ENCODE peak calls at places on chromosomes 3 and 15, in five cellular contexts. A, K, H, D and Q are unnamed samples. For H3K4me1, the result is how much of the 10 kb centered on the place peaks cover.

GRCh38 chr3:192445768-192446644 is 281.3 kb downstream of the FGF12 start:
- DNase-seq in D (no peak), A (no peak), K (no peak), H (peak), Q (no peak)

GRCh38 chr3:9692416-9692815 is 11.2 kb upstream of the CPNE9 start:
- DNase-seq in A (no peak), D (no peak), H (no peak), K (no peak), Q (no peak)

GRCh38 chr3:129440648-129441190 is 695 bp downstream of the IFT122 start:
- DNase-seq in H (no peak), K (no peak), D (no peak), A (no peak), Q (no peak)

GRCh38 chr3:107988464-107989156 is 102.2 kb downstream of the CD47 start:
- DNase-seq in H (peak), D (peak), A (peak), K (peak), Q (peak)

GRCh38 chr3:27910456-27910855 is 188.3 kb upstream of the EOMES start:
- DNase-seq in K (no peak), D (no peak), A (no peak), H (peak), Q (no peak)

GRCh38 chr3:146682176-146682575 is 77.0 kb upstream of the PLSCR5 start:
- DNase-seq in H (no peak), K (no peak), D (no peak), A (no peak), Q (no peak)

GRCh38 chr3:166060789-166061479 is 223.7 kb upstream of the BCHE start:
- DNase-seq in D (no peak), H (no peak), K (no peak), A (no peak), Q (no peak)

GRCh38 chr15:58738051-58738707 is 11.3 kb downstream of the ADAM10 start:
- DNase-seq in A (no peak), D (no peak), H (peak), K (no peak), Q (no peak)

GRCh38 chr3:87958289-87958688 is 100.5 kb downstream of the CGGBP1 start:
- DNase-seq in D (no peak), K (no peak), A (no peak), H (no peak), Q (no peak)

GRCh38 chr3:10312391-10312790 is 8.5 kb downstream of the SEC13 start:
- DNase-seq in D (no peak), A (no peak), K (no peak), H (no peak), Q (no peak)

GRCh38 chr3:49351521-49352011 is 6.6 kb downstream of the GPX1 start:
- DNase-seq in A (no peak), D (no peak), H (peak), K (no peak), Q (no peak)

GRCh38 chr15:68183886-68184285 is 21.2 kb downstream of the CALML4 start:
- DNase-seq in H (peak), A (no peak), K (no peak), D (no peak), Q (no peak)

GRCh38 chr3:37770938-37771918 is 90.5 kb upstream of the CTDSPL start:
- DNase-seq in A (peak), H (peak), K (no peak), D (peak), Q (peak)

GRCh38 chr3:68631810-68632545 is 300.4 kb downstream of the TAFA4 start:
- DNase-seq in K (no peak), A (no peak), H (no peak), D (no peak), Q (no peak)

GRCh38 chr15:42775431-42775830 is 38.5 kb upstream of the CDAN1 start:
- DNase-seq in D (no peak), H (no peak), A (no peak), K (no peak), Q (no peak)

GRCh38 chr3:4895848-4896247 is 83.4 kb upstream of the BHLHE40 start:
- DNase-seq in A (peak), K (no peak), D (no peak), H (peak), Q (no peak)

GRCh38 chr3:149534671-149535394 is 60.3 kb downstream of the TM4SF4 start:
- DNase-seq in H (peak), K (no peak), D (peak), A (no peak), Q (no peak)

GRCh38 chr3:125045965-125046364 is 9.8 kb downstream of the HEG1 start:
- DNase-seq in A (no peak), H (peak), K (no peak), D (no peak), Q (no peak)

GRCh38 chr3:318903-319302 is 122.3 kb downstream of the CHL1 start:
- DNase-seq in D (no peak), K (no peak), A (no peak), H (no peak), Q (no peak)

GRCh38 chr3:65350786-65351476 is 663.1 kb upstream of the ADAMTS9 start:
- DNase-seq in D (no peak), K (no peak), A (no peak), H (no peak), Q (no peak)

GRCh38 chr15:93324191-93324590 is 235.2 kb upstream of the RGMA start:
- DNase-seq in A (no peak), H (no peak), K (no peak), D (no peak), Q (no peak)

GRCh38 chr3:21954709-21955108 is 203.7 kb upstream of the ZNF385D start:
- DNase-seq in K (no peak), D (no peak), A (no peak), H (peak), Q (no peak)

GRCh38 chr3:147419062-147419701 is 10.0 kb downstream of the ZIC1 start:
- DNase-seq in A (peak), D (peak), K (peak), H (peak), Q (no peak)

GRCh38 chr3:111801697-111802655 is 57.1 kb upstream of the PHLDB2 start:
- DNase-seq in K (no peak), A (no peak), D (no peak), H (peak), Q (no peak)

GRCh38 chr3:197019535-197019934 is 10.1 kb downstream of the MELTF start:
- DNase-seq in H (no peak), A (no peak), K (no peak), D (no peak), Q (no peak)

GRCh38 chr3:100802126-100802525 is 92.8 kb downstream of the TFG start:
- DNase-seq in K (no peak), D (no peak), A (no peak), H (no peak), Q (no peak)

GRCh38 chr3:32249184-32249782 is 10.8 kb downstream of the CMTM8 start:
- DNase-seq in D (no peak), A (no peak), H (peak), K (no peak), Q (no peak)

GRCh38 chr15:61097852-61098251 is 131.2 kb downstream of the RORA start:
- DNase-seq in H (no peak), K (no peak), A (no peak), D (no peak), Q (no peak)

DNA sequence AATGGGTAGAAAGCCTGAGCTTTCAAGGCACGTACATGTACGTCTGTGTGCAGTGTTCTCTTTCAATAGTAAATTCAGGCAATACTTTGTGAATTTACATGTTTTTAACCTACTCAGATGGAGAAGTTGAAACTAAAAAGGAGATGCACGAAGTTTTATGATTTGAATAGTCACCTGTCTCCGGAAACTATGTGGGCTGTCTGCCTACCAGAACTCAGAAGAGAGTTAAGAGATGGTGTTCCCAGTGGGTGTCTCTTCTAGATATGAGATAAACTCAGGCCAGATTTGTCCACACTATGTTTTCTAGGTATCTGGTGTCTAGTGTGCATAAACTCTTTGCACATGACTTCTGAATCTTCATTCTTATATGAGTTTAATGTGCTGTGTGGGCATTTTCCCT is 222.8 kb downstream of the FOXP1 start:
- DNase-seq in K (no peak), A (no peak), D (no peak), H (no peak), Q (no peak)
- H3K4me3 ChIP-seq in K (no peak), A (no peak), D (no peak), H (no peak), Q (no peak)

DNA sequence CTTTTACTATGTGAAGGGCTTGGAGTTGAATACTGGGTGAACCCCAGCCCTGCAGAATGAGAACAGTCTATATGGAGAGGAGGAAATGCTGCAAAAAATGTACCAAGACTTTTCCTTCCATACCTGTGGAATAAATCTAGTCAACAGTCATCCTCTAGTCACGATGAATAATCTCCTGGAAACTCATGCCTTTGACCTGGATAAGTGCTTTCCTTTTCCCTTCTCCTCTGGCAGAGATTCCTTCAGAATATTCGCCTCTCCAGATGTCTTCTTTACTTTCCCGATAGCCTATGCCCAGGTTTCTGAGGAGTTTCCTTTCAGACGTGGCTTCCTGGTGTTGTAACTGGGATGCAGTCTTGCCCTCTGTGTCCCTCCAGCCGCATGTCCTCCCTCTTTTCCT is 28.1 kb downstream of the CCNL1 start:
- DNase-seq in H (no peak), K (no peak), A (no peak), D (no peak), Q (no peak)
- H3K4me1 ChIP-seq in H (half or more), K (half or more), A (half or more), D (half or more), Q (half or more)

GRCh38 chr3:54999159-54999558 is 71.3 kb upstream of the LRTM1 start:
- DNase-seq in K (no peak), D (no peak), H (peak), A (no peak), Q (no peak)
- H3K27ac ChIP-seq in K (no peak), D (no peak), H (no peak), A (no peak), Q (no peak)

GRCh38 chr15:48176957-48177356 is 1.1 kb downstream of the MYEF2 start:
- DNase-seq in A (no peak), D (no peak), K (no peak), H (no peak), Q (no peak)
- H3K4me3 ChIP-seq in A (peak), D (no peak), K (peak), H (peak), Q (peak)

DNA sequence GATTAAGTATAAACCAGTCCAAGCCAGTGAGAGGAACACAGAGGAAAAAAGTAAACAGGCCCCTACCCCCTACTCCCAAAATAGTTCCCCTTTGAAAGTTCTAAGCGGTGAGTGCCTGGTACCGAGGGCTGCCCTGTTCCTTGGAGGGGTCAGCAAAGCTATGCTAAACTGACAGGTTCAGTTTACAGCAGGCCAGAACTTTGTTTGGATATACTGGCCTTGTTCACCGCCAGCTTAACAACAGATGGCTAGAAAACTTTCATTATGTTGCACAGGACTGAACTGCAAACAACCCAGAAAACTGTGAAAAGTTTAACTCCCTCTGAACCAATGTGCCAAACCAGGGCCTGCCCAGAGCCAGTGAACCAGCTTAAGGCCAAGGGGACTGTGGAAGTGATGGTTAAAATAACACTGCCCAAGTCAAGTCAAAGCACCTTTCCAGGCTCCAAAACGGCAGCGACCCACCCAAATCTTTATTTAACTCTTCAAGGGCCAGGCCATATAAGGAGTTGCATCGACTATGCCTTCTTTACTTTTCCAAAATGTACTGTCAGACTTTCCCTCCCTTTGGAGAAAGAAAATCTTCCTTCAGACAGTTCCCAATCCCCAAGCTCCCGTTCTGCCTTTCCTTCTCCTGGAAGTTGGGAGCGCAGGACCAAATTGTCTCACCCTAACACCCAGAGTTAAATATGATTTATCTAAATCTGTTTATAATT is 448.0 kb downstream of the FOXP1 start:
- DNase-seq in D (peak), H (no peak), A (no peak), K (no peak), Q (no peak)
- H3K4me1 ChIP-seq in D (half or more), H (half or more), A (half or more), K (half or more), Q (under half)